ENCODE peak calls at places on chromosomes 13 and 19, in nine cellular contexts. K is prostate gland, C is A172, E is brain pericyte, U is NCI-H345, F is MCF 10A, I is heart right ventricle, B is mesothelial cell of epicardium, L is HT1080. X is an unnamed sample.
A peak's percentile ranks its signal among the peaks of the same experiment; 100 is the strongest.

GRCh38 chr19:42229263-42229854 is 9.2 kb downstream of the ZNF526 start:
- DNase-seq in I (no peak), U (no peak), B (no peak), F (no peak), L (no peak), K (no peak), E (no peak), C (no peak), X (no peak)

GRCh38 chr13:110561335-110562033 is at the start of gene RAB20:
- DNase-seq in U (peak; percentile 56), C (peak; percentile 48), B (peak; percentile 77), L (peak; percentile 65), I (peak; percentile 90), E (no peak), F (peak; percentile 87), K (peak; percentile 93), X (peak; percentile 79)

GRCh38 chr13:24502567-24503375 is 9.8 kb downstream of the PARP4 start:
- DNase-seq in L (peak; percentile 77), B (no peak), F (peak; percentile 88), E (no peak), I (peak; percentile 32), C (peak; percentile 57), U (peak; percentile 7), K (no peak), X (peak; percentile 86)

GRCh38 chr13:25300861-25301346 is 521 bp upstream of the NUP58 start:
- DNase-seq in C (no peak), K (peak; percentile 10), B (no peak), E (no peak), U (no peak), L (no peak), F (no peak), I (peak; percentile 46), X (peak; percentile 11)

GRCh38 chr19:10823690-10824089 is 12.3 kb downstream of the TMED1 start:
- DNase-seq in C (no peak), I (no peak), E (no peak), L (no peak), B (no peak), U (no peak), F (no peak), K (no peak), X (no peak)

GRCh38 chr13:18952225-18953016 is 229.2 kb downstream of the TUBA3C start:
- DNase-seq in K (no peak), L (no peak), E (no peak), C (no peak), U (no peak), I (no peak), B (no peak), F (no peak), X (no peak)

GRCh38 chr13:99608345-99608744 is 107.1 kb downstream of the TM9SF2 start:
- DNase-seq in K (no peak), E (no peak), B (no peak), U (no peak), L (no peak), I (no peak), F (no peak), C (no peak), X (no peak)

GRCh38 chr19:44684892-44685847 is 13.8 kb upstream of the CEACAM16 start:
- DNase-seq in B (no peak), U (no peak), F (peak; percentile 83), E (peak; percentile 18), I (peak; percentile 40), K (no peak), C (peak; percentile 97), L (peak; percentile 94), X (peak; percentile 85)

GRCh38 chr19:17339088-17339741 is 1.9 kb downstream of the GTPBP3 start:
- DNase-seq in C (no peak), K (no peak), I (no peak), U (no peak), B (no peak), L (no peak), F (no peak), E (no peak), X (no peak)

GRCh38 chr13:110642291-110642981 is 27.1 kb downstream of the NAXD start:
- DNase-seq in K (no peak), L (no peak), U (no peak), F (no peak), E (no peak), I (no peak), B (no peak), C (no peak), X (no peak)

GRCh38 chr13:30111810-30112209 is 195.5 kb downstream of the KATNAL1 start:
- DNase-seq in C (no peak), K (no peak), U (no peak), I (no peak), F (peak; percentile 13), L (no peak), E (no peak), B (no peak), X (no peak)

GRCh38 chr13:23621316-23621645 is 51.1 kb downstream of the TNFRSF19 start:
- DNase-seq in L (peak; percentile 90), F (peak; percentile 53), U (no peak), K (no peak), B (no peak), C (peak; percentile 88), I (no peak), E (no peak), X (peak; percentile 65)

GRCh38 chr19:32619051-32619685 is 38.2 kb downstream of the PDCD5 start:
- DNase-seq in C (no peak), L (no peak), B (no peak), I (no peak), F (no peak), E (no peak), K (no peak), U (no peak), X (no peak)

GRCh38 chr13:65959305-65959704 is 1270.8 kb downstream of the PCDH9 start:
- DNase-seq in F (no peak), B (no peak), L (no peak), K (no peak), C (no peak), U (no peak), I (no peak), E (no peak), X (no peak)

GRCh38 chr19:48798937-48799336 is 11.9 kb downstream of the BCAT2 start:
- DNase-seq in K (no peak), E (peak; percentile 69), C (peak; percentile 68), B (no peak), F (peak; percentile 45), L (no peak), I (no peak), U (peak; percentile 54), X (no peak)

X was measured in MG63.